ENCODE peak calls at places on chromosomes 6 and 20, in eight cellular contexts. I, Q, O, X, A, V, F and H are unnamed samples.

GRCh38 chr20:58650181-58650775 is 805 bp upstream of the STX16 start:
- DNase-seq in I (no peak), Q (peak), O (peak), X (peak), A (peak), V (no peak), F (no peak), H (peak)

GRCh38 chr20:59016795-59017492 is 2.3 kb upstream of the TUBB1 start:
- DNase-seq in I (no peak), Q (no peak), O (no peak), X (no peak), A (no peak), V (no peak), F (no peak), H (no peak)

GRCh38 chr20:64169089-64169560 is 4.9 kb downstream of the MYT1 start:
- DNase-seq in I (no peak), Q (no peak), O (no peak), X (no peak), A (no peak), V (no peak), F (no peak), H (no peak)

GRCh38 chr20:50395258-50395729 is 114.9 kb upstream of the PTPN1 start:
- DNase-seq in I (peak), Q (no peak), O (no peak), X (no peak), A (no peak), V (no peak), F (no peak), H (no peak)

GRCh38 chr6:105204768-105205167 is 25.0 kb upstream of the POPDC3 start:
- DNase-seq in I (no peak), Q (no peak), O (no peak), X (no peak), A (no peak), V (no peak), F (no peak), H (no peak)

GRCh38 chr20:24395151-24395550 is 74.3 kb upstream of the SYNDIG1 start:
- DNase-seq in I (no peak), Q (no peak), O (no peak), X (no peak), A (no peak), V (no peak), F (no peak), H (no peak)

GRCh38 chr6:151022492-151022891 is 157.0 kb downstream of the MTHFD1L start:
- DNase-seq in I (no peak), Q (no peak), O (no peak), X (no peak), A (no peak), V (no peak), F (no peak), H (no peak)

GRCh38 chr20:24690408-24690807 is 221.0 kb downstream of the SYNDIG1 start:
- DNase-seq in I (no peak), Q (no peak), O (no peak), X (no peak), A (no peak), V (no peak), F (no peak), H (no peak)

GRCh38 chr6:155270566-155271091 is 6.8 kb downstream of the CLDN20 start:
- DNase-seq in I (no peak), Q (no peak), O (no peak), X (no peak), A (no peak), V (peak), F (peak), H (no peak)

GRCh38 chr6:40383348-40384115 is 203.6 kb downstream of the LRFN2 start:
- DNase-seq in I (no peak), Q (no peak), O (no peak), X (no peak), A (no peak), V (no peak), F (no peak), H (peak)

DNA sequence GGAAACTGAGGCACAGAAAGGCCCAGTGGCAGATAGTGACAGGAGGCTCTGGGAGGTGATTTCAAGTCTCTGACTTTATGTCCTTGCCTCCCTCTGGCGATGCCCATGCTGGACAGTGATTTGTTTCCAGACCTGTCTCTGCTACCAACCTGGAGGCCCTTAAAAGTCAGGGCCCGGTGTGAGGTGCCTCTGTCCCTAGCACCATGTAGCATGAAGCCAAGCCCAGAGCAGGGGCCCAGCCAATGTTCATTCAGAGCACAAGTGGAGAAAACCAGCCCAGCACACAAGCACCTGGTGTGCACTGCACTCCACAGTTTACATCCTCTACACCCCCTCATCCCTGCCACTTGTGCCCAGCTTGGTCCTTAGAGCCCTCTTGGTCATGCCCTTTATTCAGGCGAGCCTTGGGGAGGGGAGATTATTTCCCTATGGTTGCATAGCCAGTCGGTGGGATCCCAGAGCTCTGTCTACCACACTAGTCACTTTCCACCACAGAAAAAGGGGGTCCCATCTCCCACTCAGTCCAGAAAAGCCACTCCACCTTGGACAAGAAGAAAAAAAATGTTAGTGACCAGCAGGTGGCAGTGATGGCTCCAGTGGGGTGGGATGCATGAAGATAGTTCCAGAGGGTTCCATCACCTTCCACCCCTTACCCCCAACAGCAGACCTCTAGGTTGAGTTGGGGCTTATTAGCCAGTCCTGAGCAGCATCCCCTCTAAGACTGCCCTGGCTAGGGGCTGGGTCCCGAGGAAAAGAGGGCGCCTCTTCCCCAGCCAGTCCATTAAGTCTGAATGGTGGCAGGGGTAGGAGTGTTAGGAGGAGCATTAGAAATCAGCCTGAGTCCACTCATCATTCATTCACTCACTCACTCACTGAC is 30.9 kb downstream of the KIAA1755 start:
- DNase-seq in I (no peak), Q (peak), O (no peak), X (no peak), A (peak), V (no peak), F (no peak), H (peak)
- TF ChIP-seq CTCF in I (peak), Q (peak), O (peak), X (no peak), A (peak), V (peak), F (peak), H (no peak)

GRCh38 chr6:68978411-68978810 is 343.3 kb downstream of the ADGRB3 start:
- DNase-seq in I (no peak), Q (no peak), O (no peak), X (no peak), A (no peak), V (no peak), F (no peak), H (peak)

GRCh38 chr6:68976260-68976659 is 341.2 kb downstream of the ADGRB3 start:
- DNase-seq in I (no peak), Q (peak), O (no peak), X (no peak), A (no peak), V (no peak), F (no peak), H (no peak)

GRCh38 chr6:68975064-68975463 is 340.0 kb downstream of the ADGRB3 start:
- DNase-seq in I (peak), Q (no peak), O (no peak), X (no peak), A (no peak), V (no peak), F (no peak), H (no peak)
- TF ChIP-seq CTCF in I (peak), Q (no peak), O (no peak), X (no peak), A (no peak), V (no peak), F (peak), H (no peak)

DNA sequence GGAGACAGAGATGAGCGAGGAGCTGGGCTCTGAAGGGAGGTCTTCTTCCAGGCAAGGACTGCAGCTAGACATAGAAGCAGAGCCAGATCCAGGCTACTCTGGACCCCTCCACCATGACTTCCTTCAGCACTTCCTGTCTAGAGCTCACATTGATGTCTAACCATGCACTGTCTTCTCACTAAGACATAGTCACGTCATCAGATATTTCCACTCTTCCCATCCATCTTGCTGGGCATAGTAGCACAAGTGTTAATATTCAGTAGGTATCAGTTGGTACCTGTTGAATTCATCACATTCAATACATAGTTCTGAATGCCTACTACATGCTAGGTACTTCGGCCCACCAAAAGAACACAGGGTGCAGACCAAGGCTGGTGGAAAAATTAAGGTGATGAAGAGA is 2.9 kb downstream of the HLA-DMA start:
- DNase-seq in I (no peak), Q (no peak), O (no peak), X (no peak), A (no peak), V (no peak), F (no peak), H (no peak)
- TF ChIP-seq CTCF in I (no peak), Q (no peak), O (no peak), X (no peak), A (no peak), V (no peak), F (no peak), H (no peak)

GRCh38 chr6:106966229-106966628 is 8.3 kb downstream of the CD24 start:
- DNase-seq in I (no peak), Q (no peak), O (no peak), X (no peak), A (no peak), V (no peak), F (no peak), H (no peak)
- TF ChIP-seq CTCF in I (no peak), Q (no peak), O (no peak), X (no peak), A (no peak), V (no peak), F (no peak), H (no peak)

DNA sequence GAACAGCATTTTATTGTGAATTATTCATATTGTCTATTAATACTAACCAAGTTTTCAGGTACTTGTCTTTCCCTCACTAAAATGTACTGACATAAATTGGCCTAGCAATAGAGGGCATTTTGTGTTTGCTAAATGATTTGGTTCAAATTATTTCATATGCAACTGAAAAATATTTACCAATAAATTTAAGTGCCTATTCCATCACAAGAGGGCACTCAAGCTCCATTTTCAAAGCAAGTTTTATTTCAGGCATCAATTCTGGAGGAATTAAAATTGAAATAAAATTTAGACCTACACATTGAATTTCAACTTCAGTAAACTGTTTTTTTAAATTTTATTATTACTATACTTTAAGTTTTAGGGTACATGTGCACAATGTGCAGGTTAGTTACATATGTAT is 114.3 kb upstream of the SYNCRIP start:
- DNase-seq in I (peak), Q (peak), O (no peak), X (no peak), A (no peak), V (no peak), F (peak), H (no peak)
- TF ChIP-seq CTCF in I (peak), Q (peak), O (peak), X (no peak), A (peak), V (peak), F (peak), H (no peak)

DNA sequence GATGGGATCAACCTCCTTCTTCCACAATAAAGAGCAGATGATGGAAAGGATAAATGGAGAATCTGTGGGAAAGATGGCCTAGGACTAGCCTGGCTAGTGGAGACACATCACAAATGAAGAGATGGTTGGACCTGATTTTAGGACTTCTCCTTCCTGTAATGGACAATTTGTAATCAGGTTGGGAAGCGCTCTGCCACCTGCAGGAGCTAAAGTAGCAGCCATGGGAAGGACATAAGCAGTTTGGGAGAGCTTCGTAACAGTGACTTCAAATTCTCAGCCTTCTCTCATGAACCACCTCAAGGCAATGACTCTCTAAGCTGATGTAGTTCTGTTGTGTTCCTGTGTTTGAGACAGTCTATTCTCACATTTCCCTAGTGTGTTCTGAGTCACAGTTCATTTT is 137.9 kb upstream of the BMP2 start:
- DNase-seq in I (no peak), Q (no peak), O (no peak), X (no peak), A (no peak), V (no peak), F (no peak), H (no peak)
- TF ChIP-seq CTCF in I (no peak), Q (no peak), O (no peak), X (no peak), A (no peak), V (no peak), F (peak), H (no peak)

DNA sequence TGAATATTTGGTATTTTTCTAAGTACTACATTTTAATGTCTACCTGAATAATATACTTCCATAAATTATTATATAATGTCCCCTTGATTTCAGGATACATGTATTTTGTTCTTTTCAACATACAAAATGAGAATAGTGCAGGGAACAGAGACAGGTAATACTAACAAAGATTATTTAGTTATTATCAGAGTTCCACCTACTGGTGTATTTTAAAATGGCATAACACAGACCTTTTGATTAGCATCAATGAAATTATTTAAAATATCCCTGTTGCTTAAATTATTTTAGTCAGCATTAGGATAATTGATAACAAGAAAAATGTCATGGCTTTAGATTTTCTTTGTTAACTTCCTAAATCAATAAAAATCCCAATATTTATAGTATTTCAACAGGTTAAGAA is 184.0 kb downstream of the PRDM13 start:
- DNase-seq in I (no peak), Q (no peak), O (no peak), X (no peak), A (no peak), V (no peak), F (no peak), H (no peak)
- TF ChIP-seq CTCF in I (peak), Q (peak), O (peak), X (no peak), A (peak), V (no peak), F (peak), H (no peak)

GRCh38 chr20:62927128-62927705 is 912 bp upstream of the DIDO1 start:
- DNase-seq in I (no peak), Q (no peak), O (no peak), X (no peak), A (no peak), V (no peak), F (no peak), H (no peak)

GRCh38 chr20:62925420-62926228 is 681 bp downstream of the DIDO1 start:
- DNase-seq in I (peak), Q (peak), O (peak), X (peak), A (peak), V (no peak), F (no peak), H (peak)

GRCh38 chr20:62928246-62928939 is 2.1 kb upstream of the DIDO1 start:
- DNase-seq in I (no peak), Q (peak), O (no peak), X (no peak), A (no peak), V (no peak), F (no peak), H (no peak)

GRCh38 chr20:62924567-62925419 is 1.5 kb downstream of the DIDO1 start:
- DNase-seq in I (peak), Q (peak), O (no peak), X (peak), A (no peak), V (no peak), F (no peak), H (no peak)

GRCh38 chr20:62926229-62927127 is at the start of gene DIDO1:
- DNase-seq in I (peak), Q (peak), O (peak), X (peak), A (peak), V (peak), F (no peak), H (peak)
- TF ChIP-seq CTCF in I (peak), Q (peak), O (no peak), X (peak), A (peak), V (peak), F (peak), H (peak)

GRCh38 chr6:114564302-114564933 is 221.6 kb upstream of the HS3ST5 start:
- DNase-seq in I (no peak), Q (no peak), O (no peak), X (no peak), A (no peak), V (no peak), F (no peak), H (no peak)

DNA sequence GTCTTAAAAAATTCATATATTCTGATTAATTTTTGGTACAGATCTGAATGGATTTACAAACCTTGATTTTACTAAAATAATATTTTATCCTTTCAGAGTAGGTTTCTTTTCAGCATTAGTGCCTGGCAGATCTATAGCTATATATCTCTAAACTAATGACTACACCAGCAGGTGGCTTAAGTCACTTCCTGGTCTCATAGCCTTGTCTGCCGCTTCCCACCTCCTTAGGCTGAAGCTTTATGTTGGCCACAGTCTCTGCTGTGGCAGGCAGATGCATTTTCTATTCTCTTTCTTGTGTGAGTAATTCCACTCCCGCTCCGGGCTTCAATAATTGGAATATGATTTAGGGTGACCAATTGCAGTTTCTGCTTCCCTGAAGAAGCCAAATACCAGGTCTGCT is 226.8 kb upstream of the HS3ST5 start:
- DNase-seq in I (no peak), Q (no peak), O (no peak), X (no peak), A (no peak), V (no peak), F (no peak), H (no peak)
- TF ChIP-seq CTCF in I (no peak), Q (no peak), O (no peak), X (no peak), A (no peak), V (no peak), F (no peak), H (no peak)